ENCODE peak calls at places on chromosomes 2 and 18, in seven cellular contexts. One of them, this sample, is unnamed.

GRCh38 chr2:53424902-53425301 is 342.7 kb upstream of the CHAC2 start:
- DNase-seq in GM12891: no peak
- DNase-seq in uterus: no peak
- DNase-seq in lower leg skin: no peak
- DNase-seq in A549: no peak
- DNase-seq in IMR-90: no peak
- DNase-seq in breast epithelium: no peak
- DNase-seq in this sample: peak

GRCh38 chr2:184824597-184824996 is 226.3 kb downstream of the ZNF804A start:
- DNase-seq in GM12891: no peak
- DNase-seq in uterus: no peak
- DNase-seq in lower leg skin: no peak
- DNase-seq in A549: no peak
- DNase-seq in IMR-90: no peak
- DNase-seq in breast epithelium: no peak
- DNase-seq in this sample: no peak

GRCh38 chr2:241770185-241770935 is 6.3 kb upstream of the GAL3ST2 start:
- DNase-seq in GM12891: no peak
- DNase-seq in uterus: no peak
- DNase-seq in lower leg skin: no peak
- DNase-seq in A549: no peak
- DNase-seq in IMR-90: no peak
- DNase-seq in breast epithelium: no peak
- DNase-seq in this sample: no peak

GRCh38 chr2:8796878-8797550 is 40.4 kb downstream of the KIDINS220 start:
- DNase-seq in GM12891: no peak
- DNase-seq in uterus: no peak
- DNase-seq in lower leg skin: no peak
- DNase-seq in A549: no peak
- DNase-seq in IMR-90: no peak
- DNase-seq in breast epithelium: no peak
- DNase-seq in this sample: no peak

GRCh38 chr2:100730290-100730868 is 89.6 kb upstream of the NPAS2 start:
- DNase-seq in GM12891: no peak
- DNase-seq in uterus: peak
- DNase-seq in lower leg skin: peak
- DNase-seq in A549: peak
- DNase-seq in IMR-90: peak
- DNase-seq in breast epithelium: no peak
- DNase-seq in this sample: peak

GRCh38 chr18:68721681-68722583 is 7.0 kb upstream of the TMX3 start:
- DNase-seq in GM12891: no peak
- DNase-seq in uterus: no peak
- DNase-seq in lower leg skin: no peak
- DNase-seq in A549: no peak
- DNase-seq in IMR-90: no peak
- DNase-seq in breast epithelium: no peak
- DNase-seq in this sample: no peak

GRCh38 chr2:203683932-203684556 is 22.4 kb upstream of the CD28 start:
- DNase-seq in GM12891: peak
- DNase-seq in uterus: no peak
- DNase-seq in lower leg skin: no peak
- DNase-seq in A549: peak
- DNase-seq in IMR-90: peak
- DNase-seq in breast epithelium: no peak
- DNase-seq in this sample: no peak

GRCh38 chr2:80461505-80462197 is 157.1 kb upstream of the LRRTM1 start:
- DNase-seq in GM12891: no peak
- DNase-seq in uterus: no peak
- DNase-seq in lower leg skin: no peak
- DNase-seq in A549: no peak
- DNase-seq in IMR-90: no peak
- DNase-seq in breast epithelium: no peak
- DNase-seq in this sample: no peak

GRCh38 chr2:197279997-197280756 is 30.4 kb downstream of the ANKRD44 start:
- DNase-seq in GM12891: no peak
- DNase-seq in uterus: peak
- DNase-seq in lower leg skin: no peak
- DNase-seq in A549: no peak
- DNase-seq in IMR-90: peak
- DNase-seq in breast epithelium: no peak
- DNase-seq in this sample: no peak

GRCh38 chr2:154130821-154131220 is 259.1 kb downstream of the GALNT13 start:
- DNase-seq in GM12891: no peak
- DNase-seq in uterus: no peak
- DNase-seq in lower leg skin: peak
- DNase-seq in A549: no peak
- DNase-seq in IMR-90: no peak
- DNase-seq in breast epithelium: no peak
- DNase-seq in this sample: no peak

GRCh38 chr18:25503567-25504081 is 151.7 kb upstream of the ZNF521 start:
- DNase-seq in GM12891: no peak
- DNase-seq in uterus: peak
- DNase-seq in lower leg skin: peak
- DNase-seq in A549: peak
- DNase-seq in IMR-90: peak
- DNase-seq in breast epithelium: peak
- DNase-seq in this sample: peak

GRCh38 chr2:113117594-113118262 is 9.7 kb upstream of the IL1RN start:
- DNase-seq in GM12891: no peak
- DNase-seq in uterus: no peak
- DNase-seq in lower leg skin: peak
- DNase-seq in A549: no peak
- DNase-seq in IMR-90: peak
- DNase-seq in breast epithelium: peak
- DNase-seq in this sample: peak

GRCh38 chr2:43424262-43425207 is 171.3 kb downstream of the THADA start:
- DNase-seq in GM12891: no peak
- DNase-seq in uterus: peak
- DNase-seq in lower leg skin: no peak
- DNase-seq in A549: no peak
- DNase-seq in IMR-90: no peak
- DNase-seq in breast epithelium: no peak
- DNase-seq in this sample: peak

GRCh38 chr2:200966770-200967169 is 3.3 kb upstream of the ORC2 start:
- DNase-seq in GM12891: no peak
- DNase-seq in uterus: no peak
- DNase-seq in lower leg skin: no peak
- DNase-seq in A549: peak
- DNase-seq in IMR-90: peak
- DNase-seq in breast epithelium: no peak
- DNase-seq in this sample: peak

GRCh38 chr2:206433201-206433600 is 10.1 kb upstream of the ADAM23 start:
- DNase-seq in GM12891: no peak
- DNase-seq in uterus: no peak
- DNase-seq in lower leg skin: no peak
- DNase-seq in A549: no peak
- DNase-seq in IMR-90: no peak
- DNase-seq in breast epithelium: no peak
- DNase-seq in this sample: no peak

GRCh38 chr2:206433686-206434085 is 9.6 kb upstream of the ADAM23 start:
- DNase-seq in GM12891: no peak
- DNase-seq in uterus: no peak
- DNase-seq in lower leg skin: no peak
- DNase-seq in A549: no peak
- DNase-seq in IMR-90: no peak
- DNase-seq in breast epithelium: no peak
- DNase-seq in this sample: no peak

GRCh38 chr2:206430452-206430851 is 12.9 kb upstream of the ADAM23 start:
- DNase-seq in GM12891: no peak
- DNase-seq in uterus: no peak
- DNase-seq in lower leg skin: no peak
- DNase-seq in A549: no peak
- DNase-seq in IMR-90: no peak
- DNase-seq in breast epithelium: no peak
- DNase-seq in this sample: no peak

GRCh38 chr2:206431439-206431838 is 11.9 kb upstream of the ADAM23 start:
- DNase-seq in GM12891: no peak
- DNase-seq in uterus: no peak
- DNase-seq in lower leg skin: no peak
- DNase-seq in A549: no peak
- DNase-seq in IMR-90: no peak
- DNase-seq in breast epithelium: no peak
- DNase-seq in this sample: no peak

DNA sequence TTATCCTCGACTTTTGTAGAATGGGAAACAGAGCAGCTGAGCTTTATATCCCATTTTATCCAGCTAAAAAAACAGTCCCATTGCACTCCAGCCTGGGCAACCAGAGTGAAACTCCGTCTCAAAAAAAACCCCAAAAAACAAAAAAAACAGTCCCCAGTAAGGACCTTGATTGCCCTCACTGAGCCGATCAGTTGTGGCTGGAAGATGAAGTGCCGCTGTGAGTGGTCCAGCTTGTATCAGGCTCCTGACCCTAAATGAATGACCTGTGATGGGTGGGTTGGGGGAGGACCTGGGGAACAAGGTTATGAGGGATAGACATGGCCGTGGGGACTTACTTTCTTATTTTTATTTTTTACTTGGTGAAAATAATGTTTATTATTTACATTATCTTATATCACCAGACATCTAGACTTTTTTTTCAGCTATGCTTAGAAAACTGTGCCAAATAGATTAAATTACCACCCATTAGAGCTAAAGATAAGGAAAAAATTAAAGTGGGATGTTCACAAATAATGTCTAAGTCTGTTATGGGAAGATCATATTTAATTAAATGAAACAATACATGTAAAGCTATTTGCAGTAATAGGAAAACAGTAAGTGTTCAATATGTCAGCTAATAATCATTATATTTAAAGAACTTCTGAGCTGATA is 10.8 kb upstream of the ADAM23 start:
- DNase-seq in GM12891: no peak
- DNase-seq in uterus: no peak
- DNase-seq in lower leg skin: no peak
- DNase-seq in A549: no peak
- DNase-seq in IMR-90: no peak
- DNase-seq in breast epithelium: no peak
- DNase-seq in this sample: no peak
- TF ChIP-seq POLR2A in GM12891: no peak
- TF ChIP-seq POLR2A in uterus: no peak
- TF ChIP-seq POLR2A in lower leg skin: no peak
- TF ChIP-seq POLR2A in A549: no peak
- TF ChIP-seq POLR2A in IMR-90: no peak
- TF ChIP-seq POLR2A in breast epithelium: no peak
- TF ChIP-seq POLR2A in this sample: no peak

DNA sequence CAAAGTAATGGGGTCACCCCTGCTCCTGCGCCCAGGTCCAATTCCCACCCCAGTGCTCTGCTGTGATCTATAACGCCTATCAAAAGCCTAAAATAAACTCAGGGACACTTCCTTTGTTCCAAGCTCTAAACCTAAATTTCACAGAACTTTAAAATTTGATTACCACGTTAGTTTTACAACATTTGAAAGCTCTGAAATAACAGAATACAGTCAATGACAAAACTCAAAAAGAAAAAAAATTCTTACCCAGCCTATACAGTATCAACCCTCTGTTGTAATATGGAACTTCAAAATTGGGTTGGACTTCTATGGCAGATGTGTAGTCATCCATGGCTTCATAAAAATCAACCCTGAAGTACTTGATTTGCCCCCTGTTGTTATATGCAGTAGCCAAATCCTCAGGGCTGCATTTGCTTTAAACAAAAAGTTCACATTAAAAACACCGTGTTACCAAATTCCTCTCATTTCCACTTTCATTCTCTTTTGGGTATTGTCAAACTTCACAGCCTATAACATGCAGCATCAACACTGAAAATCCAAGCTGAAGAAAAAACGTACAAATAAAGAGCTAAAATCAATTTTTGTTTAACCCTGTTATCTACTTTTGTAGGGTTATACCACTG is 4.0 kb downstream of the TTC32 start:
- DNase-seq in GM12891: no peak
- DNase-seq in uterus: no peak
- DNase-seq in lower leg skin: no peak
- DNase-seq in A549: no peak
- DNase-seq in IMR-90: no peak
- DNase-seq in breast epithelium: no peak
- DNase-seq in this sample: no peak
- TF ChIP-seq POLR2A in GM12891: no peak
- TF ChIP-seq POLR2A in uterus: no peak
- TF ChIP-seq POLR2A in lower leg skin: no peak
- TF ChIP-seq POLR2A in A549: no peak
- TF ChIP-seq POLR2A in IMR-90: no peak
- TF ChIP-seq POLR2A in breast epithelium: no peak
- TF ChIP-seq POLR2A in this sample: no peak

GRCh38 chr18:3453540-3454364 is 3.8 kb downstream of the TGIF1 start:
- DNase-seq in GM12891: no peak
- DNase-seq in uterus: peak
- DNase-seq in lower leg skin: peak
- DNase-seq in A549: no peak
- DNase-seq in IMR-90: peak
- DNase-seq in breast epithelium: peak
- DNase-seq in this sample: peak
- TF ChIP-seq POLR2A in GM12891: no peak
- TF ChIP-seq POLR2A in uterus: no peak
- TF ChIP-seq POLR2A in lower leg skin: no peak
- TF ChIP-seq POLR2A in A549: no peak
- TF ChIP-seq POLR2A in IMR-90: peak
- TF ChIP-seq POLR2A in breast epithelium: peak
- TF ChIP-seq POLR2A in this sample: no peak

GRCh38 chr2:85326946-85327756 is 638 bp downstream of the TGOLN2 start:
- DNase-seq in GM12891: peak
- DNase-seq in uterus: peak
- DNase-seq in lower leg skin: peak
- DNase-seq in A549: no peak
- DNase-seq in IMR-90: peak
- DNase-seq in breast epithelium: no peak
- DNase-seq in this sample: peak

GRCh38 chr2:85325466-85325811 is 2.4 kb downstream of the TGOLN2 start:
- DNase-seq in GM12891: no peak
- DNase-seq in uterus: no peak
- DNase-seq in lower leg skin: no peak
- DNase-seq in A549: no peak
- DNase-seq in IMR-90: no peak
- DNase-seq in breast epithelium: no peak
- DNase-seq in this sample: no peak

GRCh38 chr2:85327757-85328617 is at the start of gene TGOLN2:
- DNase-seq in GM12891: peak
- DNase-seq in uterus: peak
- DNase-seq in lower leg skin: peak
- DNase-seq in A549: peak
- DNase-seq in IMR-90: peak
- DNase-seq in breast epithelium: peak
- DNase-seq in this sample: peak

GRCh38 chr2:85324639-85325465 is 2.9 kb downstream of the TGOLN2 start:
- DNase-seq in GM12891: no peak
- DNase-seq in uterus: no peak
- DNase-seq in lower leg skin: no peak
- DNase-seq in A549: no peak
- DNase-seq in IMR-90: peak
- DNase-seq in breast epithelium: no peak
- DNase-seq in this sample: peak

GRCh38 chr2:85326406-85326945 is 1.3 kb downstream of the TGOLN2 start:
- DNase-seq in GM12891: peak
- DNase-seq in uterus: no peak
- DNase-seq in lower leg skin: no peak
- DNase-seq in A549: no peak
- DNase-seq in IMR-90: peak
- DNase-seq in breast epithelium: no peak
- DNase-seq in this sample: peak
- TF ChIP-seq POLR2A in GM12891: peak
- TF ChIP-seq POLR2A in uterus: no peak
- TF ChIP-seq POLR2A in lower leg skin: no peak
- TF ChIP-seq POLR2A in A549: no peak
- TF ChIP-seq POLR2A in IMR-90: no peak
- TF ChIP-seq POLR2A in breast epithelium: no peak
- TF ChIP-seq POLR2A in this sample: no peak

GRCh38 chr2:56118474-56118873 is 65.3 kb upstream of the CCDC85A start:
- DNase-seq in GM12891: no peak
- DNase-seq in uterus: no peak
- DNase-seq in lower leg skin: no peak
- DNase-seq in A549: no peak
- DNase-seq in IMR-90: no peak
- DNase-seq in breast epithelium: no peak
- DNase-seq in this sample: no peak
- TF ChIP-seq POLR2A in GM12891: no peak
- TF ChIP-seq POLR2A in uterus: no peak
- TF ChIP-seq POLR2A in lower leg skin: no peak
- TF ChIP-seq POLR2A in A549: no peak
- TF ChIP-seq POLR2A in IMR-90: no peak
- TF ChIP-seq POLR2A in breast epithelium: no peak
- TF ChIP-seq POLR2A in this sample: no peak